ENCODE peak calls at places on chromosomes 11 and 22, in ten cellular contexts. H is psoas muscle, W is Peyer's patch, Y is endothelial cell of umbilical vein, T is cardiac muscle cell, E is transverse colon, M is BE2C, Q is endodermal cell, N is A549, F is body of pancreas. I is an unnamed sample.
A peak's percentile ranks its signal among the peaks of the same experiment; 100 is the strongest.

GRCh38 chr22:43310311-43310710 is 32.9 kb downstream of the SCUBE1 start:
- DNase-seq in F (no peak), N (no peak), M (no peak), Y (no peak), T (no peak), H (no peak), Q (no peak), W (no peak), E (no peak), I (no peak)

GRCh38 chr11:46315033-46315738 is 32.1 kb upstream of the DGKZ start:
- DNase-seq in F (peak; percentile 84), H (peak; percentile 68), W (peak; percentile 63), M (peak; percentile 77), E (peak; percentile 72), Y (peak; percentile 72), T (peak; percentile 83), N (peak; percentile 98), Q (peak; percentile 97), I (peak; percentile 80)

GRCh38 chr11:3914807-3915206 is 59.3 kb downstream of the STIM1 start:
- DNase-seq in H (no peak), F (no peak), E (no peak), M (no peak), Y (peak; percentile 19), N (no peak), Q (no peak), W (no peak), T (peak; percentile 38), I (no peak)

GRCh38 chr22:35777335-35777975 is 59.8 kb downstream of the APOL5 start:
- DNase-seq in E (no peak), Y (peak; percentile 64), H (no peak), M (no peak), T (peak; percentile 78), N (no peak), F (no peak), Q (no peak), W (no peak), I (no peak)

GRCh38 chr22:28111501-28111900 is 192.4 kb upstream of the PITPNB start:
- DNase-seq in W (no peak), E (no peak), Q (no peak), T (no peak), M (no peak), N (no peak), F (no peak), H (no peak), Y (no peak), I (no peak)

GRCh38 chr22:38397189-38398097 is 57.6 kb downstream of the KCNJ4 start:
- DNase-seq in M (no peak), H (peak; percentile 51), F (peak; percentile 49), W (peak; percentile 56), Y (peak; percentile 21), E (peak; percentile 59), T (peak; percentile 67), N (no peak), Q (peak; percentile 93), I (no peak)

GRCh38 chr11:61369372-61370348 is 7.5 kb downstream of the TMEM138 start:
- DNase-seq in Q (no peak), Y (no peak), W (no peak), H (peak; percentile 70), E (no peak), T (peak; percentile 97), M (no peak), N (no peak), F (peak; percentile 60), I (peak; percentile 83)

GRCh38 chr11:72582206-72583176 is 91.7 kb downstream of the PDE2A start:
- DNase-seq in Q (peak; percentile 24), W (peak; percentile 30), F (no peak), H (no peak), N (no peak), M (no peak), T (no peak), Y (no peak), E (no peak), I (no peak)

GRCh38 chr11:131637469-131638175 is 267.2 kb downstream of the NTM start:
- DNase-seq in T (no peak), H (no peak), F (no peak), M (no peak), Q (peak; percentile 20), E (no peak), W (no peak), Y (no peak), N (no peak), I (no peak)

GRCh38 chr11:96037267-96037990 is 113.5 kb upstream of the MTMR2 start:
- DNase-seq in Q (peak; percentile 70), T (no peak), F (no peak), W (no peak), N (no peak), E (no peak), H (no peak), Y (no peak), M (no peak), I (no peak)

GRCh38 chr11:93715797-93716396 is 25.4 kb downstream of the TAF1D start:
- DNase-seq in T (no peak), H (no peak), F (no peak), E (no peak), Y (no peak), M (no peak), W (no peak), Q (no peak), N (no peak), I (no peak)

GRCh38 chr11:36508743-36509142 is 1.3 kb downstream of the TRAF6 start:
- DNase-seq in N (no peak), F (no peak), E (no peak), W (no peak), T (no peak), Q (no peak), Y (no peak), M (no peak), H (no peak), I (no peak)

GRCh38 chr22:47625013-47625385 is 862.5 kb downstream of the TBC1D22A start:
- DNase-seq in M (no peak), W (peak; percentile 22), T (no peak), H (no peak), Y (no peak), E (no peak), N (no peak), F (no peak), Q (no peak), I (no peak)

GRCh38 chr11:134749040-134749586 is 337.1 kb upstream of the B3GAT1 start:
- DNase-seq in M (no peak), F (no peak), Q (peak; percentile 53), W (no peak), H (no peak), E (no peak), N (no peak), T (no peak), Y (no peak), I (no peak)

GRCh38 chr11:1837171-1838076 is 1.4 kb upstream of the TNNI2 start:
- DNase-seq in F (peak; percentile 71), N (peak; percentile 70), Y (peak; percentile 19), W (peak; percentile 73), T (peak; percentile 74), E (peak; percentile 76), H (peak; percentile 75), M (peak; percentile 78), Q (peak; percentile 92), I (peak; percentile 56)

GRCh38 chr11:76577921-76578654 is 92.5 kb downstream of the LRRC32 start:
- DNase-seq in M (no peak), W (no peak), T (no peak), F (no peak), E (no peak), Y (no peak), Q (no peak), H (no peak), N (no peak), I (no peak)

GRCh38 chr11:76578655-76579046 is 91.9 kb downstream of the LRRC32 start:
- DNase-seq in N (no peak), F (peak; percentile 27), H (peak; percentile 59), Y (peak; percentile 89), M (no peak), E (no peak), W (peak; percentile 35), Q (peak; percentile 65), T (no peak), I (peak; percentile 35)

GRCh38 chr11:76579047-76579751 is 91.3 kb downstream of the LRRC32 start:
- DNase-seq in Y (peak; percentile 97), H (peak; percentile 51), F (peak; percentile 18), Q (peak; percentile 69), N (no peak), W (peak; percentile 40), T (peak; percentile 80), M (no peak), E (no peak), I (peak; percentile 53)

GRCh38 chr11:76577199-76577920 is 93.2 kb downstream of the LRRC32 start:
- DNase-seq in T (peak; percentile 89), Y (peak; percentile 71), N (no peak), F (no peak), Q (no peak), M (peak; percentile 99), W (peak; percentile 75), E (peak; percentile 64), H (no peak), I (no peak)

GRCh38 chr11:76579752-76580151 is 90.8 kb downstream of the LRRC32 start:
- DNase-seq in W (no peak), F (no peak), H (no peak), T (no peak), N (no peak), Q (no peak), Y (no peak), M (no peak), E (no peak), I (no peak)
- H3K4me1 ChIP-seq in W (no peaks in the 10 kb centered on the region), F (no peaks in the 10 kb centered on the region), H (no peaks in the 10 kb centered on the region), T (peaks cover 17% of the 10 kb centered on the region), N (peaks cover 14% of the 10 kb centered on the region), Q (no peaks in the 10 kb centered on the region), Y (peaks cover 39% of the 10 kb centered on the region), M (peaks cover 18% of the 10 kb centered on the region), E (no peaks in the 10 kb centered on the region), I (peaks cover 4% of the 10 kb centered on the region)

GRCh38 chr11:57315491-57315890 is 9.3 kb downstream of the TNKS1BP1 start:
- DNase-seq in Q (peak; percentile 80), T (peak; percentile 89), M (no peak), Y (no peak), E (peak; percentile 7), N (no peak), H (no peak), F (peak; percentile 57), W (peak; percentile 32), I (peak; percentile 59)
- H3K4me1 ChIP-seq in Q (no peaks in the 10 kb centered on the region), T (peaks cover 24% of the 10 kb centered on the region), M (no peaks in the 10 kb centered on the region), Y (peaks cover 9% of the 10 kb centered on the region), E (peaks cover 39% of the 10 kb centered on the region), N (peaks cover 31% of the 10 kb centered on the region), H (peaks cover 51% of the 10 kb centered on the region), F (peaks cover 88% of the 10 kb centered on the region), W (no peaks in the 10 kb centered on the region), I (peaks cover 69% of the 10 kb centered on the region)

GRCh38 chr11:64969209-64969608 is 2.7 kb downstream of the MAJIN start:
- DNase-seq in Q (no peak), Y (peak; percentile 31), T (peak; percentile 11), N (no peak), W (no peak), H (no peak), E (peak; percentile 20), F (no peak), M (no peak), I (no peak)
- H3K4me1 ChIP-seq in Q (no peaks in the 10 kb centered on the region), Y (peaks cover 15% of the 10 kb centered on the region), T (no peaks in the 10 kb centered on the region), N (peaks cover 9% of the 10 kb centered on the region), W (no peaks in the 10 kb centered on the region), H (peaks cover 11% of the 10 kb centered on the region), E (peaks cover 17% of the 10 kb centered on the region), F (peaks cover 10% of the 10 kb centered on the region), M (no peaks in the 10 kb centered on the region), I (peaks cover 2% of the 10 kb centered on the region)

DNA sequence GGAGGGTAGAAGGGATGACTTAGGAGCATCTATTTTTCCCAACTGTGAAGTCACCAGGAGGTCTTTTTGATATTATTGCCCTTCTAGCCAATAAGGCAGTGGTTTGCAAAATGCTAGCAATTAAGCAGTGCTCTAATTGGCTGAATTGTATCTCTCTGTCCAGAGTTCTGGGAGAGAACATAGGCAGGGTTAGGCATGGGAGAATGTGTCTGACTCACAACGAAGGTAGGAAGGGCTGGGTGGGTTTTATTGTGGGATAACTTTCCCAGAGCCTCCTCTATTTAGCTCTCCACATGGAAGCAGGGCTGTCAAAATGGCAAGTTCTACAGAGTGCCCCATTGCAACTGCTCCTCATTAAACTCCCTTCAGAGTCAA is 415.9 kb upstream of the CADM1 start:
- DNase-seq in E (no peak), M (no peak), F (no peak), H (no peak), Y (no peak), Q (no peak), T (no peak), N (no peak), W (no peak), I (no peak)
- H3K4me1 ChIP-seq in E (no peaks in the 10 kb centered on the region), M (peaks cover 18% of the 10 kb centered on the region), F (peaks cover 8% of the 10 kb centered on the region), H (no peaks in the 10 kb centered on the region), Y (no peaks in the 10 kb centered on the region), Q (no peaks in the 10 kb centered on the region), T (no peaks in the 10 kb centered on the region), N (no peaks in the 10 kb centered on the region), W (no peaks in the 10 kb centered on the region), I (no peaks in the 10 kb centered on the region)